ENCODE peak calls at places on chromosome 1, in six cellular contexts. R, J, Y, G, M and Q are unnamed samples.
A peak's percentile ranks its signal among the peaks of the same experiment; 100 is the strongest.

GRCh38 chr1:23980725-23981063 is 567 bp upstream of the SRSF10 start:
- DNase-seq in R (peak; percentile 44), J (no peak), Y (peak; percentile 63), G (peak; percentile 80), M (no peak), Q (no peak)

GRCh38 chr1:64982134-64982533 is 15.8 kb upstream of the JAK1 start:
- DNase-seq in R (no peak), J (no peak), Y (no peak), G (peak; percentile 74), M (no peak), Q (no peak)

GRCh38 chr1:248822148-248823032 is 3.3 kb downstream of the SH3BP5L start:
- DNase-seq in R (no peak), J (no peak), Y (no peak), G (no peak), M (no peak), Q (no peak)

GRCh38 chr1:105100102-105100501 is 1350.4 kb downstream of the AMY1C start:
- DNase-seq in R (no peak), J (no peak), Y (no peak), G (no peak), M (no peak), Q (no peak)

GRCh38 chr1:9315411-9316079 is 22.9 kb downstream of the SPSB1 start:
- DNase-seq in R (no peak), J (peak; percentile 27), Y (peak; percentile 52), G (peak; percentile 71), M (no peak), Q (no peak)

GRCh38 chr1:209611771-209612570 is 28.5 kb downstream of the CAMK1G start:
- DNase-seq in R (no peak), J (no peak), Y (peak; percentile 75), G (peak; percentile 64), M (no peak), Q (no peak)

GRCh38 chr1:163321311-163322305 is at the start of gene NUF2:
- DNase-seq in R (peak; percentile 98), J (peak; percentile 97), Y (peak; percentile 98), G (peak; percentile 100), M (peak; percentile 97), Q (peak; percentile 99)

GRCh38 chr1:193031431-193031830 is 27.7 kb downstream of the UCHL5 start:
- DNase-seq in R (no peak), J (no peak), Y (no peak), G (peak; percentile 22), M (no peak), Q (no peak)

GRCh38 chr1:192691041-192691440 is 55.1 kb downstream of the RGS13 start:
- DNase-seq in R (no peak), J (no peak), Y (no peak), G (no peak), M (no peak), Q (no peak)

GRCh38 chr1:226798427-226799411 is 59.6 kb upstream of the ITPKB start:
- DNase-seq in R (no peak), J (no peak), Y (no peak), G (no peak), M (no peak), Q (no peak)

GRCh38 chr1:166489670-166490436 is 323.1 kb upstream of the FAM78B start:
- DNase-seq in R (no peak), J (no peak), Y (no peak), G (peak; percentile 20), M (peak; percentile 54), Q (no peak)

GRCh38 chr1:15900662-15901279 is 53.3 kb downstream of the SPEN start:
- DNase-seq in R (no peak), J (no peak), Y (no peak), G (no peak), M (no peak), Q (no peak)

GRCh38 chr1:15101801-15102200 is 51.7 kb upstream of the TMEM51 start:
- DNase-seq in R (no peak), J (no peak), Y (no peak), G (no peak), M (no peak), Q (no peak)

GRCh38 chr1:119367332-119368124 is 1.1 kb upstream of the HAO2 start:
- DNase-seq in R (no peak), J (peak; percentile 14), Y (peak; percentile 57), G (peak; percentile 63), M (no peak), Q (no peak)

GRCh38 chr1:93605812-93606512 is 75.7 kb downstream of the BCAR3 start:
- DNase-seq in R (no peak), J (peak; percentile 87), Y (peak; percentile 92), G (peak; percentile 93), M (no peak), Q (no peak)

GRCh38 chr1:222331340-222331739 is 216.6 kb downstream of the HHIPL2 start:
- DNase-seq in R (no peak), J (peak; percentile 42), Y (peak; percentile 20), G (peak; percentile 22), M (no peak), Q (no peak)

GRCh38 chr1:2493691-2494322 is 17.7 kb downstream of the PLCH2 start:
- DNase-seq in R (no peak), J (peak; percentile 3), Y (no peak), G (no peak), M (no peak), Q (no peak)

GRCh38 chr1:223504741-223505140 is 111.5 kb downstream of the CCDC185 start:
- DNase-seq in R (no peak), J (peak; percentile 73), Y (peak; percentile 94), G (peak; percentile 96), M (peak; percentile 58), Q (no peak)

GRCh38 chr1:117616356-117616755 is 10.5 kb downstream of the TENT5C start:
- DNase-seq in R (no peak), J (no peak), Y (no peak), G (no peak), M (no peak), Q (no peak)

GRCh38 chr1:34879230-34879629 is 19.7 kb upstream of the SMIM12 start:
- DNase-seq in R (peak; percentile 57), J (no peak), Y (no peak), G (peak; percentile 18), M (no peak), Q (no peak)

GRCh38 chr1:54874079-54874830 is 12.7 kb downstream of the DHCR24 start:
- DNase-seq in R (no peak), J (no peak), Y (peak; percentile 24), G (peak; percentile 46), M (no peak), Q (no peak)

GRCh38 chr1:54869173-54869851 is 17.7 kb downstream of the DHCR24 start:
- DNase-seq in R (no peak), J (no peak), Y (no peak), G (no peak), M (no peak), Q (no peak)

GRCh38 chr1:54870869-54871268 is 16.1 kb downstream of the DHCR24 start:
- DNase-seq in R (no peak), J (no peak), Y (no peak), G (no peak), M (no peak), Q (no peak)

GRCh38 chr1:54871275-54872040 is 15.5 kb downstream of the DHCR24 start:
- DNase-seq in R (no peak), J (no peak), Y (no peak), G (no peak), M (no peak), Q (no peak)

DNA sequence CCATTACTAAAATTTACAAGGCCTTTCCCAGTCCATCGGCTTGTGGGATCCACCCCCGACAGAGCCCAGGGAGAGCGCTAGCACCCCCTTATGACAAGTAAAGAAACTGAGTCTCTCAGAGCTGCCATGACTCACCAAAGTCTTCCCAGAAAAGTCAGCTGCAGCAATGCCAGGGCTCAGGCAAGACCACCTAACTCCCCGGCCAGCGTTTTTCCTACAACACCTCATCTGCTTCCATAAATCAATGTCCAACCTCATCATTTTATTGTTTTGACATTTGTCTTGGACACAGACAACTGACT is 15.0 kb downstream of the DHCR24 start:
- DNase-seq in R (no peak), J (no peak), Y (no peak), G (no peak), M (no peak), Q (no peak)
- TF ChIP-seq CTCF in R (peak; percentile 34), J (peak; percentile 12), Y (no peak), G (no peak), M (no peak), Q (no peak)

GRCh38 chr1:53459321-53460175 is at the start of gene DMRTB1:
- DNase-seq in R (no peak), J (no peak), Y (no peak), G (no peak), M (no peak), Q (no peak)

GRCh38 chr1:53460666-53461328 is 1.6 kb downstream of the DMRTB1 start:
- DNase-seq in R (no peak), J (no peak), Y (no peak), G (no peak), M (no peak), Q (no peak)

GRCh38 chr1:53458634-53459033 is 565 bp upstream of the DMRTB1 start:
- DNase-seq in R (no peak), J (no peak), Y (no peak), G (no peak), M (no peak), Q (no peak)

GRCh38 chr1:53461329-53462044 is 2.3 kb downstream of the DMRTB1 start:
- DNase-seq in R (no peak), J (no peak), Y (no peak), G (no peak), M (no peak), Q (no peak)

DNA sequence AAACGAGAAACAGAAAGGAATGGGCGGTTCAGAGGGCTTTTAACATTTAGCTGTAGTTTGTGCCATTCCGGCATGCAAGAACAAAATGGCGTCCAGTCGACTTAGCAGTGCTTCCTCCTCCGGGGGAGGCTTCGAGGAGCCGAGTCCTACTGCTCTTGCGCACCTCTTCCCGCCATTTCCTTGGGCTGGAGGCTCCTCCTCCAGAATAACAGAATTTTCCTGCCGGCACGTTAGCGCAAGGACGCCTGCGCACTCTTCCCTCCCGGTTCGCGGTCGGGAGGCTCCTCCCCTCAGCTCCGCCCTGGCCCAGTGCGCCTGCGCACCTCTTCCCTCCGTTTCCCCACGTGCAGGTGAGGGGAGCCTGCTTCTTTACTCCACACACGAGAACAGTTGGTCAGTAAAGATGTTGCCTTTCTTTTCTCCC is 1.0 kb downstream of the DMRTB1 start:
- DNase-seq in R (no peak), J (no peak), Y (no peak), G (no peak), M (no peak), Q (no peak)
- TF ChIP-seq CTCF in R (no peak), J (no peak), Y (no peak), G (no peak), M (no peak), Q (no peak)

GRCh38 chr1:240093120-240093961 is 1.7 kb downstream of the FMN2 start:
- DNase-seq in R (peak; percentile 67), J (no peak), Y (no peak), G (no peak), M (no peak), Q (peak; percentile 49)

GRCh38 chr1:240091201-240091600 is 482 bp upstream of the FMN2 start:
- DNase-seq in R (no peak), J (no peak), Y (no peak), G (no peak), M (no peak), Q (no peak)

GRCh38 chr1:240091614-240092300 is at the start of gene FMN2:
- DNase-seq in R (peak; percentile 75), J (no peak), Y (peak; percentile 5), G (no peak), M (no peak), Q (peak; percentile 93)

GRCh38 chr1:240094043-240094722 is 2.5 kb downstream of the FMN2 start:
- DNase-seq in R (no peak), J (no peak), Y (no peak), G (no peak), M (no peak), Q (no peak)

GRCh38 chr1:240092301-240093119 is 827 bp downstream of the FMN2 start:
- DNase-seq in R (peak; percentile 56), J (no peak), Y (peak; percentile 4), G (peak; percentile 12), M (no peak), Q (peak; percentile 60)
- TF ChIP-seq CTCF in R (peak; percentile 32), J (peak; percentile 42), Y (no peak), G (no peak), M (peak; percentile 13), Q (no peak)

GRCh38 chr1:6243053-6243834 is 735 bp upstream of the HES3 start:
- DNase-seq in R (no peak), J (no peak), Y (no peak), G (no peak), M (no peak), Q (no peak)
- TF ChIP-seq CTCF in R (no peak), J (no peak), Y (no peak), G (no peak), M (no peak), Q (no peak)